ENCODE peak calls at places on chromosomes 2 and 18, in six cellular contexts. S, K, O, Z, V and N are unnamed samples.
A peak's percentile ranks its signal among the peaks of the same experiment; 100 is the strongest.

GRCh38 chr2:3780477-3781402 is 77.4 kb downstream of the DCDC2C start:
- DNase-seq in S (no peak), K (peak; percentile 50), O (peak; percentile 79), Z (peak; percentile 1), V (peak; percentile 17), N (peak; percentile 62)

GRCh38 chr2:31237348-31238017 is 3.5 kb downstream of the EHD3 start:
- DNase-seq in S (no peak), K (no peak), O (no peak), Z (no peak), V (no peak), N (no peak)

GRCh38 chr2:152942940-152943440 is 224.6 kb downstream of the ARL6IP6 start:
- DNase-seq in S (no peak), K (no peak), O (no peak), Z (no peak), V (no peak), N (no peak)

GRCh38 chr2:138000037-138000436 is 35.8 kb downstream of the HNMT start:
- DNase-seq in S (no peak), K (no peak), O (no peak), Z (no peak), V (no peak), N (no peak)

GRCh38 chr2:158676696-158677095 is 118.4 kb upstream of the DAPL1 start:
- DNase-seq in S (no peak), K (no peak), O (no peak), Z (no peak), V (no peak), N (no peak)

GRCh38 chr2:75612862-75613243 is 33.7 kb upstream of the MRPL19 start:
- DNase-seq in S (no peak), K (no peak), O (no peak), Z (no peak), V (no peak), N (no peak)

GRCh38 chr2:219425238-219426067 is 7.3 kb downstream of the DES start:
- DNase-seq in S (peak; percentile 67), K (no peak), O (no peak), Z (no peak), V (no peak), N (no peak)

GRCh38 chr18:10482363-10482984 is 28.0 kb downstream of the APCDD1 start:
- DNase-seq in S (no peak), K (no peak), O (no peak), Z (no peak), V (no peak), N (no peak)

GRCh38 chr18:28411806-28412205 is 234.9 kb upstream of the CDH2 start:
- DNase-seq in S (no peak), K (no peak), O (no peak), Z (no peak), V (no peak), N (no peak)

GRCh38 chr2:39216495-39217191 is 27.1 kb downstream of the CDKL4 start:
- DNase-seq in S (no peak), K (no peak), O (peak; percentile 95), Z (no peak), V (no peak), N (no peak)

GRCh38 chr2:160292225-160292624 is 92.2 kb upstream of the ITGB6 start:
- DNase-seq in S (no peak), K (no peak), O (no peak), Z (no peak), V (no peak), N (no peak)

GRCh38 chr2:207847807-207848544 is 78.3 kb upstream of the FZD5 start:
- DNase-seq in S (no peak), K (peak; percentile 87), O (no peak), Z (no peak), V (no peak), N (no peak)

GRCh38 chr2:229045671-229046070 is 225.4 kb downstream of the PID1 start:
- DNase-seq in S (no peak), K (no peak), O (no peak), Z (no peak), V (no peak), N (no peak)

GRCh38 chr18:4068552-4069158 is 386.5 kb downstream of the DLGAP1 start:
- DNase-seq in S (no peak), K (peak; percentile 1), O (peak; percentile 48), Z (peak; percentile 29), V (no peak), N (peak; percentile 61)

GRCh38 chr18:78720456-78721250 is 259.0 kb upstream of the SALL3 start:
- DNase-seq in S (peak; percentile 70), K (no peak), O (no peak), Z (no peak), V (no peak), N (no peak)

GRCh38 chr18:3392467-3392855 is 57.5 kb upstream of the TGIF1 start:
- DNase-seq in S (no peak), K (no peak), O (no peak), Z (no peak), V (no peak), N (no peak)

GRCh38 chr2:230161180-230161579 is 58.6 kb downstream of the SP110 start:
- DNase-seq in S (no peak), K (no peak), O (no peak), Z (no peak), V (no peak), N (no peak)